ENCODE peak calls at places on chromosomes 1 and 21, in eight cellular contexts. U is lower leg skin, O is endothelial cell of umbilical vein, A is prostate gland, B is IMR-90, S is heart left ventricle, H is adrenal gland, Y is stomach. X is an unnamed sample.

GRCh38 chr1:181485276-181486097 is 2.2 kb downstream of the CACNA1E start:
- DNase-seq in U (no peak), O (no peak), A (no peak), B (no peak), S (no peak), H (no peak), Y (no peak), X (peak)

GRCh38 chr1:34479731-34480130 is 275.1 kb upstream of the GJB5 start:
- DNase-seq in U (no peak), O (no peak), A (no peak), B (no peak), S (no peak), H (no peak), Y (no peak), X (no peak)

GRCh38 chr21:44972821-44973220 is 33.0 kb downstream of the SLX9 start:
- DNase-seq in U (no peak), O (no peak), A (no peak), B (peak), S (no peak), H (no peak), Y (no peak), X (peak)

GRCh38 chr1:5532811-5533210 is 459.4 kb downstream of the NPHP4 start:
- DNase-seq in U (no peak), O (no peak), A (no peak), B (no peak), S (no peak), H (no peak), Y (no peak), X (no peak)

GRCh38 chr1:46202975-46203737 is at the start of gene LURAP1:
- DNase-seq in U (no peak), O (peak), A (no peak), B (peak), S (peak), H (peak), Y (no peak), X (no peak)

GRCh38 chr1:31815752-31816484 is at the start of gene SPOCD1:
- DNase-seq in U (peak), O (peak), A (peak), B (peak), S (peak), H (peak), Y (peak), X (peak)

GRCh38 chr1:86774305-86775304 is 70.2 kb downstream of the SH3GLB1 start:
- DNase-seq in U (peak), O (peak), A (no peak), B (peak), S (peak), H (peak), Y (peak), X (peak)

GRCh38 chr1:53590581-53591515 is 131.6 kb downstream of the DMRTB1 start:
- DNase-seq in U (no peak), O (no peak), A (no peak), B (no peak), S (no peak), H (no peak), Y (peak), X (no peak)

GRCh38 chr21:32185103-32185502 is 93.7 kb downstream of the MIS18A start:
- DNase-seq in U (no peak), O (no peak), A (no peak), B (no peak), S (no peak), H (peak), Y (no peak), X (no peak)

GRCh38 chr1:164651378-164651951 is 92.5 kb downstream of the PBX1 start:
- DNase-seq in U (no peak), O (no peak), A (no peak), B (peak), S (no peak), H (peak), Y (peak), X (no peak)

GRCh38 chr1:226185153-226186036 is 1.1 kb downstream of the ACBD3 start:
- DNase-seq in U (no peak), O (peak), A (no peak), B (peak), S (no peak), H (no peak), Y (no peak), X (peak)

GRCh38 chr1:155131846-155132245 is 3.8 kb upstream of the SLC50A1 start:
- DNase-seq in U (no peak), O (no peak), A (no peak), B (no peak), S (no peak), H (no peak), Y (no peak), X (no peak)

GRCh38 chr1:24558902-24559791 is 3.3 kb downstream of the NCMAP start:
- DNase-seq in U (peak), O (peak), A (peak), B (peak), S (peak), H (peak), Y (peak), X (peak)

GRCh38 chr21:44405948-44406872 is 49.1 kb upstream of the LRRC3 start:
- DNase-seq in U (no peak), O (no peak), A (no peak), B (no peak), S (no peak), H (peak), Y (no peak), X (no peak)

GRCh38 chr1:241934843-241935242 is 22.7 kb upstream of the BECN2 start:
- DNase-seq in U (no peak), O (no peak), A (no peak), B (no peak), S (no peak), H (peak), Y (no peak), X (no peak)

GRCh38 chr1:230200276-230200675 is 133.2 kb downstream of the GALNT2 start:
- DNase-seq in U (no peak), O (no peak), A (no peak), B (no peak), S (no peak), H (no peak), Y (peak), X (no peak)

GRCh38 chr1:195054217-195054687 is 1554.0 kb downstream of the KCNT2 start:
- DNase-seq in U (no peak), O (no peak), A (no peak), B (no peak), S (no peak), H (no peak), Y (no peak), X (no peak)

GRCh38 chr1:179318501-179318900 is 24.9 kb downstream of the SOAT1 start:
- DNase-seq in U (no peak), O (no peak), A (no peak), B (no peak), S (no peak), H (no peak), Y (no peak), X (peak)

GRCh38 chr1:236401698-236402097 is 7.6 kb downstream of the EDARADD start:
- DNase-seq in U (no peak), O (no peak), A (no peak), B (no peak), S (no peak), H (no peak), Y (no peak), X (no peak)

GRCh38 chr1:163897401-163898169 is 575.8 kb downstream of the NUF2 start:
- DNase-seq in U (peak), O (no peak), A (no peak), B (peak), S (peak), H (no peak), Y (no peak), X (no peak)

GRCh38 chr1:64243757-64244080 is 40.3 kb downstream of the UBE2U start:
- DNase-seq in U (no peak), O (no peak), A (no peak), B (no peak), S (no peak), H (no peak), Y (no peak), X (no peak)

GRCh38 chr1:36889846-36890245 is 144.5 kb downstream of the GRIK3 start:
- DNase-seq in U (no peak), O (no peak), A (peak), B (no peak), S (no peak), H (peak), Y (peak), X (no peak)

GRCh38 chr1:20770314-20771087 is 16.6 kb downstream of the HP1BP3 start:
- DNase-seq in U (no peak), O (no peak), A (no peak), B (peak), S (no peak), H (no peak), Y (no peak), X (no peak)

GRCh38 chr1:241551759-241552638 is 19.8 kb downstream of the KMO start:
- DNase-seq in U (peak), O (no peak), A (no peak), B (peak), S (peak), H (peak), Y (no peak), X (peak)

GRCh38 chr1:2229032-2229920 is 1.2 kb downstream of the SKI start:
- DNase-seq in U (no peak), O (peak), A (peak), B (peak), S (peak), H (peak), Y (peak), X (peak)
- TF ChIP-seq POLR2A in U (no peak), O (no peak), A (no peak), B (no peak), S (no peak), H (peak), Y (no peak), X (no peak)

GRCh38 chr1:85582687-85583354 is 2.3 kb downstream of the CCN1 start:
- DNase-seq in U (no peak), O (peak), A (no peak), B (peak), S (no peak), H (no peak), Y (no peak), X (no peak)
- TF ChIP-seq POLR2A in U (no peak), O (peak), A (no peak), B (no peak), S (no peak), H (no peak), Y (no peak), X (no peak)

DNA sequence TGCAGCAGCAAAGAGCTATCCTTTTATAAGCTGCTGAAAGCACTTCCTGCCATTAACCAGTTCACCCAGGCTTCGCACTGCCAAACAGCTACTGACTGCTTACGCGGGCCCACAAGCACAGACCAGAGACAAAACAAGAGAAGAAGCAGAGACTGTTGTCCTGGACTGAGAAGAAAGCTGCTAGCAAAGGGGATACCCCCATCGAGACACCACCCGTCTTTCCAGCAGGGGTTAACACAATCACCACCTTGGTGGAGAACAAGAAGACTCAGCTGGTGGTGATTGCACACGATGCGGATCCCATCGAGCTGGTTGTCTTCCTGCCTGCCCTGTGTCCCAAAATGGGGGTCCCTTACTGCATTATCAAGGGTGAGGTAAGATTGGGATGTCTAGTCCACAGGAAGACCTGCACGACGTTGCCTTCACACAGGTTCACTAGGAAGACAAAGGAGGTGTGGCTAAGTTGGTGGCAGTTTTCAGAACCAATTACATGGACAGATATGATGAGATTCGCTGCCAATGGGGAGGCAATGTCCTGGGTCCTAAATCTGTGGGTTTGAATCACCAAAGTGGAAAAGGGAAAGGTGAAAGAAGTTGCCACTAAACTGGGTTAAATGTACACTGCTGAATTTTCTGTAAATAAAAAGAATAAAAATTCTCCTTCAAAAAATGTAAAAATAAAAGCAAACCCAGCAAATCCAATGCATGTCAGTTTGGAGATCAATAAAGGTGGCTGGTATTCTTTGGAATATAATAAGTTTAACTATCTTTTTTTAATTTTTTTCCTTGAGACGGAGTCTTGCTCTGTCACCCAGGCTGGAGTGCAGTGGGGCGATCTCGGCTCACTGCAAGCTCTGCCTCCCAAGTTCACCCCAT is 1.2 kb downstream of the FMO5 start:
- DNase-seq in U (no peak), O (no peak), A (no peak), B (no peak), S (no peak), H (no peak), Y (no peak), X (no peak)
- TF ChIP-seq POLR2A in U (no peak), O (no peak), A (no peak), B (no peak), S (no peak), H (no peak), Y (no peak), X (no peak)

DNA sequence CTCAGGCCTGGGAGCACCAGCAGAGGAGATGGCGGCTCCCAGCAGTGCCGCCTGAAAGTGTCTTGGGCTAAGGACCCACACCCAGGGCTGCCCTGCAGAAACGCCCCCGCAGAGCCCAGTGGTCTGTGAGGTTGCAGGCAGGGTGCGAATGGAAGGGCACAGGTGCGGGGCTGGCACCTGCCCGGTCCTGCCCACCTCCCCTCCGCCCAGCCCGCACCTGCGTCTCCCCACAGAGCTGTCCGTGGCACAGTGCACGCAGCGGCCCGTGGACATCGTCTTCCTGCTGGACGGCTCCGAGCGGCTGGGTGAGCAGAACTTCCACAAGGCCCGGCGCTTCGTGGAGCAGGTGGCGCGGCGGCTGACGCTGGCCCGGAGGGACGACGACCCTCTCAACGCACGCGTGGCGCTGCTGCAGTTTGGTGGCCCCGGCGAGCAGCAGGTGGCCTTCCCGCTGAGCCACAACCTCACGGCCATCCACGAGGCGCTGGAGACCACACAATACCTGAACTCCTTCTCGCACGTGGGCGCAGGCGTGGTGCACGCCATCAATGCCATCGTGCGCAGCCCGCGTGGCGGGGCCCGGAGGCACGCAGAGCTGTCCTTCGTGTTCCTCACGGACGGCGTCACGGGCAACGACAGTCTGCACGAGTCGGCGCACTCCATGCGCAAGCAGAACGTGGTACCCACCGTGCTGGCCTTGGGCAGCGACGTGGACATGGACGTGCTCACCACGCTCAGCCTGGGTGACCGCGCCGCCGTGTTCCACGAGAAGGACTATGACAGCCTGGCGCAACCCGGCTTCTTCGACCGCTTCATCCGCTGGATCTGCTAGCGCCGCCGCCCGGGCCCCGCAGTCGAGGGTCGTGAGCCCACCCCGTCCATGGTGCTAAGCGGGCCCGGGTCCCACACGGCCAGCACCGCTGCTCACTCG is 23.4 kb downstream of the FTCD start:
- DNase-seq in U (no peak), O (no peak), A (no peak), B (no peak), S (peak), H (no peak), Y (no peak), X (no peak)
- TF ChIP-seq POLR2A in U (no peak), O (no peak), A (no peak), B (no peak), S (no peak), H (no peak), Y (no peak), X (no peak)

DNA sequence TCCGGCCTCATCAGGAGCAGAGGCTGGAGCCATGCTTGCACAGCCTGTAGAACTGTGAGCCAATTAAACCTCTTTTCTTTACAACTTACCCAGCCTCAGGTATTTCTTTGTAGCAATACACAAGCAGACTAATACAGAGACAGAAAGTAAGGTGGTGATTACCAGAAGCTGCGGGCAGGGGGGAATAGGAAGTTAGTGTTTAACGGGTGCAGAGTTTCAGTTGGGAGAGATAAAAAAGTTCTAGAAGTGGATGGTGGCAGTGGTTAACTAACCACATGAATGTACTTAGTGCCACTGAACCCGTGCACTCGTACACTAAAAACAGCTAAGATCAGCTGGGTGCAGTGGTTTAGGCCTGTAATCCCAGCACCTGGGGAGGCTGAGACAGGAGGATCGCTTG is 80.4 kb upstream of the TARDBP start:
- DNase-seq in U (no peak), O (no peak), A (no peak), B (no peak), S (no peak), H (no peak), Y (no peak), X (peak)
- TF ChIP-seq POLR2A in U (no peak), O (no peak), A (no peak), B (no peak), S (no peak), H (no peak), Y (no peak), X (no peak)

GRCh38 chr1:211258310-211258755 is 833 bp upstream of the RCOR3 start:
- DNase-seq in U (peak), O (peak), A (peak), B (peak), S (peak), H (peak), Y (peak), X (peak)
- TF ChIP-seq POLR2A in U (no peak), O (no peak), A (no peak), B (no peak), S (no peak), H (no peak), Y (no peak), X (no peak)

GRCh38 chr1:153963030-153963849 is at the start of gene SLC39A1:
- DNase-seq in U (peak), O (peak), A (peak), B (peak), S (peak), H (peak), Y (peak), X (peak)
- TF ChIP-seq POLR2A in U (no peak), O (peak), A (peak), B (peak), S (peak), H (peak), Y (no peak), X (peak)

GRCh38 chr1:110084226-110085078 is 14.0 kb upstream of the ALX3 start:
- DNase-seq in U (no peak), O (peak), A (peak), B (peak), S (no peak), H (peak), Y (peak), X (peak)
- TF ChIP-seq POLR2A in U (no peak), O (no peak), A (no peak), B (no peak), S (no peak), H (peak), Y (no peak), X (no peak)

DNA sequence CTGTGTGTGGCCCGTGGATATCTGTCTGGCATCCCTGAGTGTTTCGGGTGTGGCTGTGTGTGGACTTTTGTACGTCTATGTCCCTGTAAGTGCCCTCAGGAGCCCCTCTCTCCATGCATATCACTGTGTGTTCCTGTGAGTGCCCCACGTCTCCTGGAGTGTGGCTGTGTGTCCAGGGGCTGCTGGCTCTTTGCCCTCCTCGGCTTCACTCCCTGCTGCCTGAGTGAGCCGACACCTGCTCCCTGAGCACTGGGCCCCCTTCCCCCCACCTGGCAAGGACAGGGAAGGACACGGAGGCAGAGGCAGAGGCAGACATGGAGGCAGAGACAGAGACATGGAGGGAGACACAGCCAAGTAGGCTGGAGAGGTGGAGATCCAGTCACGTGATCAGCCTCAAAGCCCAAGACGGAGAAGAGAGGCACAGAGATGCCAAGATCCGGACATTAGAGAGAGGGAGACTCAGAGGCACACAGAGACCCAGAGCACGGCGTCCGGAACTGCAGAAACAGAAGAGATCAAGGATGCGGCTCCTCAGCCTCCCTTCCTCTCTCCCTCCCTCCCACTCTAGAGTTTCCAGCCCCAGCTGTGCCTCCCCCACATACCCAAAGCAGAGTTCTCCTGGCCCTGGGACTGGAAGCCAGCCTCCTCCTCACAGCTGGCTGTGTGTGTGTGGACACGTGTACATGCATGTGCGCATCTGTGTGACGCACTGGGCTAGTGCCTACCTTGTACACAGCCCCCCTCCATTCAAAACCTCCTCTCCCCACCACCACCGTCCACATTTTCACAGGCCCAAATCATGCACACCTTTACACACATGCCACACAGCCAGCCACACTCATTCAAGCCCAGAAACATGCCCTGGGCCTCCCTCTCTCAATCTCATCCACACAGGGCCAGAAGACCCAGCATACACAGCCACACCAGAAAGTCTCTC is 39.0 kb upstream of the WASF2 start:
- DNase-seq in U (peak), O (peak), A (peak), B (peak), S (peak), H (peak), Y (no peak), X (peak)
- TF ChIP-seq POLR2A in U (no peak), O (no peak), A (peak), B (no peak), S (no peak), H (peak), Y (no peak), X (no peak)

X was measured in NB4.